ENCODE peak calls at places on chromosomes 5 and 9, in nine cellular contexts. O is mesendoderm; B is GM06990; Q is K562; S is transverse colon; Z is cardiac muscle cell; I is CD4-positive, CD25-positive, alpha-beta regulatory T cell; K is mesenchymal stem cell; F is AG09309. U is an unnamed sample.

GRCh38 chr9:6788175-6789016 is 30.6 kb downstream of the KDM4C start:
- DNase-seq in O (peak; percentile 96), Q (no peak), Z (peak; percentile 44), F (no peak), I (no peak), K (peak; percentile 64), S (peak; percentile 38), B (no peak), U (no peak)

GRCh38 chr5:134004626-134005414 is at the start of gene VDAC1:
- DNase-seq in K (peak; percentile 93), B (peak; percentile 87), O (peak; percentile 89), I (peak; percentile 88), Z (peak; percentile 91), Q (peak; percentile 94), F (peak; percentile 75), S (peak; percentile 81), U (peak; percentile 64)

GRCh38 chr9:124214596-124215550 is 42.9 kb upstream of the NEK6 start:
- DNase-seq in F (no peak), B (no peak), O (no peak), Q (no peak), K (no peak), I (no peak), Z (no peak), S (no peak), U (no peak)

GRCh38 chr9:550267-550790 is 291.2 kb upstream of the DMRT1 start:
- DNase-seq in K (no peak), O (peak; percentile 81), Q (no peak), I (no peak), S (peak; percentile 42), F (no peak), B (no peak), Z (no peak), U (no peak)

GRCh38 chr5:1726956-1727355 is 72.7 kb downstream of the MRPL36 start:
- DNase-seq in Z (no peak), K (no peak), Q (no peak), S (no peak), B (no peak), O (no peak), I (no peak), F (no peak), U (no peak)

GRCh38 chr5:149818116-149818515 is 88.0 kb downstream of the PPARGC1B start:
- DNase-seq in K (no peak), F (no peak), S (no peak), O (no peak), B (no peak), Z (no peak), Q (no peak), I (no peak), U (no peak)

GRCh38 chr5:59665086-59665831 is 228.3 kb downstream of the PDE4D start:
- DNase-seq in F (no peak), B (no peak), Z (peak; percentile 60), Q (no peak), K (no peak), I (no peak), O (no peak), S (no peak), U (no peak)

GRCh38 chr9:37938121-37938906 is 34.4 kb upstream of the SLC25A51 start:
- DNase-seq in I (no peak), K (peak; percentile 94), Q (peak; percentile 27), O (peak; percentile 79), Z (peak; percentile 77), B (no peak), S (no peak), F (peak; percentile 56), U (no peak)

GRCh38 chr5:873328-873727 is 19.3 kb downstream of the BRD9 start:
- DNase-seq in Z (no peak), F (no peak), B (no peak), S (no peak), I (no peak), O (no peak), K (no peak), Q (no peak), U (no peak)

GRCh38 chr5:156778752-156779151 is 71.3 kb upstream of the PPP1R2B start:
- DNase-seq in O (no peak), Q (no peak), I (no peak), B (no peak), K (no peak), S (no peak), Z (no peak), F (no peak), U (no peak)

GRCh38 chr9:114652776-114653555 is 4.6 kb downstream of the TEX53 start:
- DNase-seq in Q (no peak), F (no peak), S (no peak), O (no peak), B (peak; percentile 21), Z (no peak), I (no peak), K (peak; percentile 12), U (no peak)

GRCh38 chr9:131800885-131801284 is 61.0 kb upstream of the RAPGEF1 start:
- DNase-seq in K (no peak), Q (no peak), F (no peak), O (no peak), Z (no peak), B (no peak), I (no peak), S (no peak), U (no peak)

DNA sequence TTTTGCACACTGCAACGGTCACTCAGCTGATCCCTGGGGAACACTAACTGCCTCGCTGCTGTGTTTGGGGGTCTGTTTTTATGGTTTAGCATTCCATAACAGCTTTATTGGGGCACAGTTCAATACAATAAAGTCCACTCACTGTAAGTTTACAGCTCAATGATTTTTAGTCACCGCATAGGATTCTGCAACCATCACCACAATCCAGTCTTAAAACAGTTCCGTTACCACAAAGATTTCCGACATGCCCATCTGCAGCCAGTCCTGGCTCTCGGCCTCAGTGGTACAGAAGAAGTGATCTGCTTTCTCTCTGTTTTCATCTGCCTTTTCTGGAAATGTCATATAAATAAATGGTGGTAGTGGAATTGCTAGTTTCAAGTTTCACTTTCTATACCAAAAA is 23.6 kb downstream of the OR2V2 start:
- DNase-seq in K (peak; percentile 29), F (peak; percentile 71), B (no peak), Z (no peak), S (no peak), Q (no peak), I (no peak), O (no peak), U (no peak)
- H3K4me3 ChIP-seq in K (no peak overlapping the region), F (no peak overlapping the region), B (no peak overlapping the region), Z (no peak overlapping the region), S (no peak overlapping the region), Q (no peak overlapping the region), I (no peak overlapping the region), O (no peak overlapping the region), U (no peak overlapping the region)

GRCh38 chr5:19886123-19886921 is 101.7 kb downstream of the CDH18 start:
- DNase-seq in Z (peak; percentile 21), B (no peak), K (peak; percentile 44), F (peak; percentile 49), I (no peak), S (no peak), Q (no peak), O (peak; percentile 23), U (no peak)
- H3K4me3 ChIP-seq in Z (no peak overlapping the region), B (no peak overlapping the region), K (no peak overlapping the region), F (no peak overlapping the region), I (no peak overlapping the region), S (no peak overlapping the region), Q (no peak overlapping the region), O (no peak overlapping the region), U (no peak overlapping the region)

GRCh38 chr5:170389250-170389902 is at the start of gene KCNMB1:
- DNase-seq in Q (no peak), I (no peak), Z (no peak), O (peak; percentile 37), B (no peak), F (no peak), S (no peak), K (no peak), U (no peak)

GRCh38 chr5:170388240-170388639 is 927 bp downstream of the KCNMB1 start:
- DNase-seq in O (no peak), Z (no peak), B (no peak), K (no peak), F (no peak), I (no peak), S (no peak), Q (no peak), U (no peak)

GRCh38 chr5:170388818-170389217 is 349 bp downstream of the KCNMB1 start:
- DNase-seq in F (no peak), B (no peak), I (no peak), O (no peak), S (no peak), Z (no peak), K (no peak), Q (no peak), U (no peak)

GRCh38 chr5:170387775-170388174 is 1.4 kb downstream of the KCNMB1 start:
- DNase-seq in O (no peak), Q (no peak), F (no peak), B (no peak), Z (no peak), S (no peak), I (no peak), K (no peak), U (no peak)

DNA sequence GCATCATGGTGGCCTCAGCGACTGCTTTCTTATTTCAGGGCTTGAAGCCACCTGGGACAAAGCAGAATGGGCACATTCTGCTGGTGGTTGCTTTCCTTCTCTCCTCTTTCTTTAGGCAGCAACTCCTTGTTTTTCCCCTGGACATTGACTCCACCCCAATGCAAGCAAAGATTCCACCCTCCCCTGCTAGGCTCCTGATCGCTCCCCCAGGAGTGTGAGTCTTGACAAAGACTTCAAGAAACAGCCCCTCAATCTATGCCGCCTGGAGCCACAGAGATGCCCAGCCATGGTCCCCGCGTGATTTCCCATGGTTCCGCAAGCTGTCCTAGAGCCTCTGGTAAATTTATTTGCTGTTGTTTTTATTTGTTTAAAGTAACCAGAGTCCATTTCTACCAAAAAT is 2.4 kb downstream of the KCNMB1 start:
- DNase-seq in F (no peak), O (no peak), K (no peak), S (no peak), Q (no peak), B (no peak), I (no peak), Z (no peak), U (no peak)
- H3K4me3 ChIP-seq in F (no peak overlapping the region), O (no peak overlapping the region), K (no peak overlapping the region), S (peak overlapping the region; percentile 40), Q (no peak overlapping the region), B (no peak overlapping the region), I (no peak overlapping the region), Z (no peak overlapping the region), U (peak overlapping the region; percentile 82)

GRCh38 chr5:151155149-151155776 is 2.3 kb downstream of the ANXA6 start:
- DNase-seq in K (no peak), I (peak; percentile 69), Z (peak; percentile 30), Q (no peak), F (no peak), S (peak; percentile 55), O (no peak), B (peak; percentile 46), U (no peak)

GRCh38 chr5:151158287-151158661 is 695 bp upstream of the ANXA6 start:
- DNase-seq in I (no peak), F (no peak), O (peak; percentile 89), S (no peak), Q (peak; percentile 85), K (no peak), Z (peak; percentile 59), B (peak; percentile 46), U (no peak)

GRCh38 chr5:151156732-151157402 is 712 bp downstream of the ANXA6 start:
- DNase-seq in I (no peak), S (no peak), O (peak; percentile 40), B (peak; percentile 56), Q (no peak), K (peak; percentile 38), F (no peak), Z (peak; percentile 52), U (no peak)

GRCh38 chr5:151157426-151158286 is at the start of gene ANXA6:
- DNase-seq in S (peak; percentile 81), Q (peak; percentile 92), B (peak; percentile 87), Z (peak; percentile 87), K (peak; percentile 87), F (peak; percentile 27), I (peak; percentile 60), O (peak; percentile 96), U (peak; percentile 31)

GRCh38 chr5:151155777-151156731 is 1.5 kb downstream of the ANXA6 start:
- DNase-seq in Z (peak; percentile 78), B (peak; percentile 40), F (no peak), S (peak; percentile 31), I (no peak), O (peak; percentile 63), K (peak; percentile 71), Q (no peak), U (no peak)
- H3K4me3 ChIP-seq in Z (peak overlapping the region; percentile 86), B (peak overlapping the region; percentile 97), F (peak overlapping the region; percentile 88), S (peak overlapping the region; percentile 77), I (peak overlapping the region; percentile 92), O (peak overlapping the region; percentile 84), K (peak overlapping the region; percentile 56), Q (no peak overlapping the region), U (peak overlapping the region; percentile 92)